ENCODE peak calls at places on chromosomes 5 and 9, in four cellular contexts. V, L, K and P are unnamed samples.

GRCh38 chr5:32109236-32109635 is 64.9 kb downstream of the GOLPH3 start:
- DNase-seq in L (no peak), K (no peak), V (no peak), P (no peak)

GRCh38 chr5:107806705-107807104 is 136.0 kb upstream of the EFNA5 start:
- DNase-seq in V (no peak), L (peak; percentile 66), K (no peak), P (no peak)

GRCh38 chr9:30771278-30771677 is 1613.2 kb upstream of the ACO1 start:
- DNase-seq in L (no peak), K (no peak), V (no peak), P (no peak)

GRCh38 chr9:71647094-71647591 is 121.2 kb downstream of the CEMIP2 start:
- DNase-seq in L (no peak), V (no peak), K (peak; percentile 21), P (peak; percentile 79)

GRCh38 chr5:2783223-2783622 is 31.7 kb upstream of the IRX2 start:
- DNase-seq in K (no peak), L (no peak), V (no peak), P (no peak)

GRCh38 chr5:95799181-95799835 is 23.2 kb downstream of the GLRX start:
- DNase-seq in K (no peak), V (no peak), L (no peak), P (no peak)

GRCh38 chr5:149271717-149272558 is at the start of gene AFAP1L1:
- DNase-seq in K (no peak), V (no peak), L (no peak), P (peak; percentile 75)

GRCh38 chr5:144467795-144468194 is 297.1 kb downstream of the KCTD16 start:
- DNase-seq in L (peak; percentile 12), K (no peak), V (no peak), P (no peak)

GRCh38 chr5:72600401-72600981 is 93.3 kb upstream of the ZNF366 start:
- DNase-seq in L (peak; percentile 90), K (no peak), V (no peak), P (no peak)

GRCh38 chr5:167699434-167699833 is 592.0 kb upstream of the WWC1 start:
- DNase-seq in K (no peak), V (no peak), L (peak; percentile 92), P (no peak)

GRCh38 chr9:110526426-110526825 is 53.1 kb downstream of the SVEP1 start:
- DNase-seq in K (no peak), V (no peak), L (no peak), P (no peak)

GRCh38 chr9:100408541-100409175 is 18.3 kb upstream of the MSANTD3 start:
- DNase-seq in V (no peak), K (no peak), L (no peak), P (no peak)

GRCh38 chr9:98401140-98402025 is 145.9 kb upstream of the TBC1D2 start:
- DNase-seq in K (no peak), V (no peak), L (no peak), P (no peak)

GRCh38 chr9:3238241-3238640 is 287.6 kb downstream of the RFX3 start:
- DNase-seq in V (no peak), L (no peak), K (no peak), P (no peak)

GRCh38 chr5:173025651-173026050 is 30.5 kb upstream of the CREBRF start:
- DNase-seq in L (no peak), V (no peak), K (no peak), P (no peak)

GRCh38 chr5:120767171-120767820 is 303.2 kb downstream of the PRR16 start:
- DNase-seq in L (no peak), K (no peak), V (no peak), P (no peak)

GRCh38 chr9:130940023-130940549 is 1.0 kb upstream of the FIBCD1 start:
- DNase-seq in L (no peak), K (no peak), V (no peak), P (no peak)

GRCh38 chr9:108852089-108852488 is 3.7 kb downstream of the ACTL7B start:
- DNase-seq in L (no peak), V (no peak), K (no peak), P (no peak)

GRCh38 chr9:8539681-8540197 is 740.2 kb upstream of the DMAC1 start:
- DNase-seq in V (no peak), K (no peak), L (no peak), P (no peak)

GRCh38 chr5:132378580-132378979 is 9.1 kb downstream of the SLC22A5 start:
- DNase-seq in L (no peak), K (no peak), V (no peak), P (no peak)

GRCh38 chr5:138454121-138454520 is 11.2 kb upstream of the EGR1 start:
- DNase-seq in V (no peak), K (no peak), L (no peak), P (no peak)

GRCh38 chr9:13395086-13395485 is 115.6 kb upstream of the MPDZ start:
- DNase-seq in L (no peak), V (no peak), K (no peak), P (no peak)

GRCh38 chr5:157602505-157602904 is 26.9 kb upstream of the ADAM19 start:
- DNase-seq in L (no peak), K (peak; percentile 55), V (no peak), P (no peak)